ENCODE peak calls at places on chromosomes 2 and 18, in seven cellular contexts. O is RWPE1, Q is SJSA1, S is aorta, T is A549, E is RWPE2, H is stomach. M is an unnamed sample.

GRCh38 chr2:185466915-185467314 is 271.7 kb upstream of the FSIP2 start:
- DNase-seq in O (no peak), E (no peak), S (no peak), H (no peak), T (no peak), Q (no peak), M (no peak)

GRCh38 chr2:239642406-239643004 is 241.7 kb upstream of the HDAC4 start:
- DNase-seq in O (no peak), E (no peak), S (no peak), T (no peak), H (no peak), Q (no peak), M (no peak)

GRCh38 chr2:38375711-38376345 is 1.2 kb downstream of the ATL2 start:
- DNase-seq in E (peak), T (no peak), S (peak), H (no peak), Q (no peak), O (no peak), M (no peak)

GRCh38 chr2:19140463-19141208 is 217.8 kb downstream of the OSR1 start:
- DNase-seq in O (peak), S (no peak), Q (peak), E (no peak), T (peak), H (no peak), M (peak)

GRCh38 chr2:179596018-179596417 is 265.4 kb downstream of the ZNF385B start:
- DNase-seq in S (no peak), T (no peak), O (peak), E (no peak), H (no peak), Q (no peak), M (no peak)

GRCh38 chr2:65746919-65747678 is 314.7 kb upstream of the SPRED2 start:
- DNase-seq in E (no peak), O (no peak), T (no peak), H (no peak), Q (no peak), S (no peak), M (no peak)

GRCh38 chr2:61962095-61962984 is 56.9 kb downstream of the COMMD1 start:
- DNase-seq in H (no peak), E (no peak), S (no peak), T (no peak), O (no peak), Q (no peak), M (no peak)

GRCh38 chr2:74149249-74149530 is 1.5 kb upstream of the BOLA3 start:
- DNase-seq in T (no peak), Q (no peak), S (no peak), O (no peak), E (no peak), H (no peak), M (no peak)

GRCh38 chr2:58664523-58665155 is 423.5 kb upstream of the FANCL start:
- DNase-seq in O (no peak), S (no peak), E (no peak), H (no peak), Q (no peak), T (no peak), M (no peak)

GRCh38 chr2:136225950-136226835 is 108.2 kb upstream of the CXCR4 start:
- DNase-seq in Q (no peak), E (no peak), T (no peak), S (no peak), O (no peak), H (no peak), M (peak)

GRCh38 chr2:67108231-67108630 is 288.9 kb upstream of the ETAA1 start:
- DNase-seq in S (no peak), H (no peak), T (no peak), E (no peak), O (no peak), Q (no peak), M (no peak)

GRCh38 chr2:188131281-188131680 is 160.4 kb upstream of the GULP1 start:
- DNase-seq in Q (no peak), T (no peak), E (no peak), O (no peak), H (no peak), S (no peak), M (no peak)

GRCh38 chr2:24853046-24853445 is 59.8 kb downstream of the CENPO start:
- DNase-seq in E (no peak), S (no peak), O (no peak), Q (no peak), T (no peak), H (no peak), M (no peak)

GRCh38 chr18:48871391-48872166 is 79.2 kb downstream of the SMAD7 start:
- DNase-seq in Q (no peak), T (no peak), S (no peak), E (no peak), H (no peak), O (no peak), M (no peak)

GRCh38 chr18:62452280-62452824 is 70.5 kb upstream of the ZCCHC2 start:
- DNase-seq in T (peak), H (no peak), E (no peak), Q (no peak), S (no peak), O (peak), M (no peak)

GRCh38 chr2:75337040-75337439 is 137.7 kb upstream of the TACR1 start:
- DNase-seq in Q (no peak), T (no peak), E (no peak), S (no peak), H (no peak), O (no peak), M (no peak)

GRCh38 chr18:58256316-58257080 is 212.5 kb downstream of the NEDD4L start:
- DNase-seq in H (no peak), T (no peak), S (no peak), O (no peak), Q (no peak), E (no peak), M (peak)
- H3K27ac ChIP-seq in H (peak), T (no peak), S (no peak), O (peak), Q (no peak), E (no peak), M (peak)

GRCh38 chr2:71704688-71705087 is 251.3 kb downstream of the DYSF start:
- DNase-seq in T (no peak), O (no peak), S (no peak), H (no peak), Q (no peak), E (no peak), M (no peak)

GRCh38 chr2:71706121-71706520 is 252.8 kb downstream of the DYSF start:
- DNase-seq in O (no peak), Q (no peak), S (no peak), H (no peak), E (no peak), T (no peak), M (no peak)

GRCh38 chr2:71705171-71705960 is 252.0 kb downstream of the DYSF start:
- DNase-seq in Q (no peak), T (no peak), E (no peak), H (no peak), S (no peak), O (no peak), M (no peak)

GRCh38 chr2:71703981-71704545 is 250.7 kb downstream of the DYSF start:
- DNase-seq in H (no peak), S (no peak), O (no peak), Q (no peak), T (no peak), E (peak), M (no peak)

DNA sequence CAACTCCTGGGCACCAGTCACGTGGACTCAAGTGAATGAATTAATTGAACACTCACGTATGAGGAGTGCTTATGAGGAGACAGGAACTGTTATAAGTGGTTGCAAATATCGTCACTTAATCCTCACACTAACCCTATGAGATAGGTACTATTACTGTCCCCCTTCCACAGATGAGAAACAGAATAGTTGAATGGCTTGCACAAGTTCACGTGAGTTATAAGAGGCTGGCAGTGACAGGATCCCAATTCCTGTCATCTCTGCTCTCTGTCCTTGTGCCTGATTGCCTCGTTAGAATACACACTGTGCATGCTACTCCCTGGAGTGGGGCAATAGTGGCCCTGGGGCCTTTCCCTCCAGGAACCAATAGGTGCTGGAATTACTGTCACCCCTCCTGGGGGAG is 253.5 kb downstream of the DYSF start:
- DNase-seq in S (no peak), Q (no peak), E (no peak), T (no peak), O (no peak), H (no peak), M (no peak)
- H3K27ac ChIP-seq in S (no peak), Q (no peak), E (no peak), T (no peak), O (no peak), H (no peak), M (no peak)

GRCh38 chr2:12259497-12259896 is 457.2 kb upstream of the TRIB2 start:
- DNase-seq in S (no peak), H (no peak), T (no peak), O (no peak), Q (no peak), E (no peak), M (no peak)

GRCh38 chr2:12262681-12263436 is 453.9 kb upstream of the TRIB2 start:
- DNase-seq in Q (no peak), H (no peak), T (no peak), S (no peak), E (no peak), O (no peak), M (peak)

GRCh38 chr2:12263730-12264129 is 453.0 kb upstream of the TRIB2 start:
- DNase-seq in S (no peak), T (no peak), O (no peak), H (no peak), Q (no peak), E (no peak), M (no peak)

GRCh38 chr2:12265646-12266045 is 451.1 kb upstream of the TRIB2 start:
- DNase-seq in Q (no peak), S (no peak), H (no peak), E (no peak), T (no peak), O (no peak), M (no peak)

GRCh38 chr2:12261993-12262680 is 454.6 kb upstream of the TRIB2 start:
- DNase-seq in H (no peak), S (no peak), Q (no peak), T (no peak), E (no peak), O (peak), M (peak)
- H3K27ac ChIP-seq in H (no peak), S (no peak), Q (no peak), T (no peak), E (no peak), O (no peak), M (no peak)

GRCh38 chr2:27798476-27798875 is 27.0 kb downstream of the MRPL33 start:
- DNase-seq in Q (no peak), E (no peak), T (no peak), H (no peak), S (peak), O (no peak), M (no peak)

GRCh38 chr2:27799646-27800010 is 28.1 kb downstream of the MRPL33 start:
- DNase-seq in S (no peak), Q (peak), H (no peak), T (no peak), O (no peak), E (no peak), M (peak)

GRCh38 chr2:27800856-27801255 is 29.3 kb downstream of the MRPL33 start:
- DNase-seq in T (no peak), H (no peak), E (no peak), O (no peak), S (no peak), Q (peak), M (no peak)

GRCh38 chr2:27796991-27797752 is 25.7 kb downstream of the MRPL33 start:
- DNase-seq in H (no peak), Q (no peak), O (no peak), E (no peak), S (no peak), T (no peak), M (no peak)

DNA sequence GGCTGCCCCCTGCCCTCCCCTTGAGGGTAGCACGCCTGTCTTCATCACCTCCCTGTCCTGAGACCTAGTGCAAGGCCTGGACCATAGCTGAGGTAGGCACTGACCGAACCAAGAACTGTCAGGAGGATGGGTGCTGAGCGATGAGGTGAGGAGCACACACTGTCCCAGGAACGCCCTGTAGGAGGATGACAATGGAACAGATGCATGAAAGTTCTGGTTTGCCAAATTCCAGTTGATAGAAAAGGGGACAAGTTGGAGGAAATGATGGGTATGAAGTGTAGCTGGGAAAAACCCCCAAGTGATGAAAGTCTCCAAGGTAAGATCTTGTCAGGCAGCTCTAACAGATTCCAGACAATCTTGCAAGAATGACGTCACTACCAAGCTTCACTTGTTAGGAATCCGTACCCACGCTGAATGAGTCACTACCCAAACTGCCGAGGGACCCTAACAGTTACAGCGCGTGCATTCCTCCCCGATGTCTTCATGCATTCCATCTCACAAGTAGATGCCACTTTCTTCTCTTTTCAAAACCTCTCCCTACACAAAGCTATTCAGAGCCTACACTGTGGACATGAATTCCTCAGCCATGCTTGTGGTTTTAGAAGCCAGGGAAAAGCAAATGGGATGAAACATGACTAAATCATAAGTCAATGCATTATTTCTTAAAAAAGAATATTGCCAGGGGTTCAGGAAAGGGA is 27.6 kb downstream of the MRPL33 start:
- DNase-seq in S (peak), Q (peak), H (no peak), T (peak), O (peak), E (peak), M (peak)
- H3K27ac ChIP-seq in S (peak), Q (peak), H (peak), T (peak), O (peak), E (peak), M (peak)

GRCh38 chr2:215777481-215778044 is 235.8 kb downstream of the MREG start:
- DNase-seq in H (no peak), O (no peak), S (no peak), E (no peak), Q (no peak), T (no peak), M (no peak)

GRCh38 chr2:215780891-215781290 is 232.5 kb downstream of the MREG start:
- DNase-seq in O (no peak), Q (no peak), E (no peak), S (no peak), T (no peak), H (no peak), M (no peak)

GRCh38 chr2:215780313-215780712 is 233.0 kb downstream of the MREG start:
- DNase-seq in T (no peak), O (no peak), S (no peak), Q (no peak), E (no peak), H (no peak), M (peak)

GRCh38 chr2:215782271-215782670 is 231.1 kb downstream of the MREG start:
- DNase-seq in E (no peak), O (no peak), Q (no peak), S (no peak), T (no peak), H (no peak), M (peak)

GRCh38 chr2:215779912-215780311 is 233.4 kb downstream of the MREG start:
- DNase-seq in H (no peak), E (no peak), T (no peak), S (no peak), O (no peak), Q (no peak), M (no peak)
- H3K27ac ChIP-seq in H (no peak), E (no peak), T (peak), S (no peak), O (no peak), Q (no peak), M (peak)

GRCh38 chr2:236939751-236940229 is 145.9 kb upstream of the COPS8 start:
- DNase-seq in T (no peak), H (no peak), E (no peak), O (no peak), S (no peak), Q (peak), M (no peak)

GRCh38 chr2:236941551-236941950 is 144.1 kb upstream of the COPS8 start:
- DNase-seq in O (no peak), T (no peak), H (no peak), S (no peak), E (no peak), Q (peak), M (no peak)

GRCh38 chr2:236939271-236939670 is 146.4 kb upstream of the COPS8 start:
- DNase-seq in S (no peak), O (no peak), E (no peak), Q (peak), T (no peak), H (no peak), M (no peak)

GRCh38 chr2:236941106-236941505 is 144.6 kb upstream of the COPS8 start:
- DNase-seq in O (no peak), H (no peak), E (no peak), S (no peak), T (no peak), Q (peak), M (no peak)

GRCh38 chr2:236940497-236940896 is 145.2 kb upstream of the COPS8 start:
- DNase-seq in Q (peak), E (no peak), O (no peak), H (no peak), T (no peak), S (no peak), M (no peak)
- H3K27ac ChIP-seq in Q (no peak), E (no peak), O (no peak), H (no peak), T (no peak), S (no peak), M (no peak)

M was measured in SJCRH30.